ENCODE peak calls at places on chromosomes 2 and 18, in five cellular contexts. E is HCT116, O is HepG2, Q is lower leg skin, Z is IMR-90. J is an unnamed sample.

GRCh38 chr2:241376808-241377207 is 20.7 kb downstream of the FARP2 start:
- DNase-seq in O (no peak), Z (no peak), Q (no peak), E (no peak), J (no peak)

GRCh38 chr2:219541611-219542180 is 1.9 kb downstream of the CHPF start:
- DNase-seq in E (peak), Q (peak), O (peak), Z (peak), J (peak)

GRCh38 chr2:96409543-96410184 is 74.1 kb downstream of the NCAPH start:
- DNase-seq in E (no peak), Q (peak), O (no peak), Z (no peak), J (no peak)

GRCh38 chr2:101328474-101329007 is 20.0 kb upstream of the RNF149 start:
- DNase-seq in O (no peak), Z (peak), Q (no peak), E (no peak), J (peak)

GRCh38 chr2:40101076-40101688 is 322.1 kb upstream of the THUMPD2 start:
- DNase-seq in O (no peak), Q (no peak), Z (peak), E (no peak), J (peak)

GRCh38 chr2:72973566-72974435 is 56.5 kb downstream of the EMX1 start:
- DNase-seq in Z (peak), O (peak), Q (no peak), E (peak), J (peak)

GRCh38 chr2:197309369-197310231 is 980 bp downstream of the ANKRD44 start:
- DNase-seq in Q (peak), Z (no peak), O (no peak), E (no peak), J (peak)

GRCh38 chr2:60262178-60262577 is 291.3 kb downstream of the BCL11A start:
- DNase-seq in O (no peak), Z (no peak), E (no peak), Q (no peak), J (no peak)

GRCh38 chr2:201933792-201934229 is 99.8 kb upstream of the FZD7 start:
- DNase-seq in O (no peak), Q (no peak), E (no peak), Z (no peak), J (no peak)

GRCh38 chr18:3869848-3870247 is 419.9 kb downstream of the TGIF1 start:
- DNase-seq in O (peak), Z (peak), E (peak), Q (no peak), J (peak)

GRCh38 chr18:75075016-75075305 is 134.0 kb downstream of the PTGR3 start:
- DNase-seq in E (no peak), Z (no peak), Q (no peak), O (no peak), J (no peak)

GRCh38 chr2:45259144-45259543 is 249.9 kb upstream of the SIX2 start:
- DNase-seq in Q (no peak), O (peak), Z (no peak), E (no peak), J (no peak)

GRCh38 chr2:206225435-206226232 is 48.8 kb upstream of the ZDBF2 start:
- DNase-seq in E (no peak), O (no peak), Q (no peak), Z (no peak), J (no peak)

GRCh38 chr2:161273038-161273760 is 35.0 kb upstream of the PSMD14 start:
- DNase-seq in E (peak), Z (peak), O (peak), Q (no peak), J (peak)

GRCh38 chr2:135056790-135057189 is 4.7 kb downstream of the RAB3GAP1 start:
- DNase-seq in E (peak), O (no peak), Q (no peak), Z (peak), J (no peak)

GRCh38 chr2:27378096-27378808 is 2.3 kb downstream of the ZNF513 start:
- DNase-seq in O (peak), Q (peak), E (no peak), Z (no peak), J (no peak)

GRCh38 chr18:38450876-38451275 is 885.3 kb upstream of the CELF4 start:
- DNase-seq in E (no peak), O (no peak), Z (no peak), Q (no peak), J (no peak)

GRCh38 chr2:202038471-202039277 is 5.0 kb downstream of the FZD7 start:
- DNase-seq in Q (no peak), E (peak), O (no peak), Z (peak), J (no peak)

GRCh38 chr2:86628091-86628522 is 4.4 kb upstream of the RNF103 start:
- DNase-seq in O (peak), E (no peak), Q (no peak), Z (no peak), J (no peak)

GRCh38 chr18:9613550-9614400 is 584 bp downstream of the PPP4R1 start:
- DNase-seq in O (peak), Z (peak), Q (peak), E (no peak), J (peak)

GRCh38 chr2:25431604-25432003 is 89.9 kb upstream of the DNMT3A start:
- DNase-seq in O (no peak), Z (no peak), E (no peak), Q (no peak), J (no peak)
- TF ChIP-seq POLR2A in O (no peak), Z (no peak), E (no peak), Q (no peak), J (no peak)

DNA sequence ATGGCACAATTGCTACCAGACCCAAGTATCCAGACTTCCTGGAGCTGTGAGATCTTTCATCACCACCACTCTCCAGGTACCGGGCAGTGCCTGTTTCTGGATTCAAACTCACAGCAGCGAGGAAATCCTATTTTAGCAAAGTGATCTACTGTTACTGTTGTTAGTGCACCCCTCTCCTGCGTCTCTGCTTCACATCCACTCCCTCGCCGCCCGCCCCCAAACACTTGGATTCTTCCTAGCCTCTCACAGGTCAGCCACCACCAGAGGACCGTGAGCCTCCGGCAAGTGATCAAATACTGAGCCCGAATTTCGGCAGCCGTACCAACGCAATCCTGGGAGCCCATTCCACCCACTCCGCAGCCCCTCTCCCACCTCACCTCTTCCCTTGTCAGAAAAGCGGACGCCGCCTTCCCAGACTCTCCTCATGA is 519 bp downstream of the METTL4 start:
- DNase-seq in E (peak), O (peak), Q (peak), Z (peak), J (peak)
- TF ChIP-seq CTCF in E (no peak), O (no peak), Q (no peak), Z (no peak), J (no peak)

GRCh38 chr2:129876576-129876975 is 102.9 kb upstream of the RAB6C start:
- DNase-seq in E (no peak), Z (no peak), O (no peak), Q (peak), J (no peak)

GRCh38 chr2:129880309-129880708 is 99.2 kb upstream of the RAB6C start:
- DNase-seq in Z (no peak), E (no peak), O (no peak), Q (peak), J (no peak)

GRCh38 chr2:129877289-129877741 is 102.2 kb upstream of the RAB6C start:
- DNase-seq in O (no peak), E (peak), Q (peak), Z (peak), J (peak)

GRCh38 chr2:129879614-129880180 is 99.8 kb upstream of the RAB6C start:
- DNase-seq in Z (no peak), O (no peak), Q (peak), E (no peak), J (no peak)

GRCh38 chr2:129877795-129878775 is 101.4 kb upstream of the RAB6C start:
- DNase-seq in Q (peak), E (no peak), Z (peak), O (no peak), J (peak)
- H3K4me3 ChIP-seq in Q (no peak), E (no peak), Z (peak), O (no peak), J (peak)

GRCh38 chr2:112821142-112821541 is 15.4 kb downstream of the IL1B start:
- DNase-seq in Z (no peak), O (no peak), E (no peak), Q (no peak), J (peak)

GRCh38 chr2:112821682-112822081 is 14.9 kb downstream of the IL1B start:
- DNase-seq in E (no peak), O (no peak), Z (no peak), Q (no peak), J (peak)

GRCh38 chr2:112818094-112818902 is 18.3 kb downstream of the IL1B start:
- DNase-seq in E (no peak), Z (no peak), O (peak), Q (no peak), J (no peak)

GRCh38 chr2:112819081-112819480 is 17.5 kb downstream of the IL1B start:
- DNase-seq in E (no peak), O (no peak), Z (no peak), Q (no peak), J (no peak)

GRCh38 chr2:112820343-112820742 is 16.2 kb downstream of the IL1B start:
- DNase-seq in Z (no peak), Q (no peak), O (no peak), E (no peak), J (no peak)
- TF ChIP-seq POLR2A in Z (no peak), Q (no peak), O (no peak), E (no peak), J (no peak)

J was measured in NB4.